ENCODE peak calls at places on chromosomes 5 and 9, in six cellular contexts. Z, P, K, M, J and N are unnamed samples.

GRCh38 chr5:169547508-169547907 is 36.1 kb upstream of the SPDL1 start:
- DNase-seq in Z (no peak), P (peak; percentile 7), K (peak; percentile 28), M (no peak), J (no peak), N (no peak)

GRCh38 chr9:94881454-94881853 is 155.0 kb downstream of the AOPEP start:
- DNase-seq in Z (no peak), P (no peak), K (no peak), M (no peak), J (no peak), N (no peak)

GRCh38 chr5:122126711-122127385 is 2.5 kb upstream of the ZNF474 start:
- DNase-seq in Z (no peak), P (peak; percentile 30), K (no peak), M (no peak), J (no peak), N (no peak)

GRCh38 chr5:6759401-6759800 is 46.2 kb downstream of the TENT4A start:
- DNase-seq in Z (no peak), P (no peak), K (peak; percentile 88), M (peak; percentile 95), J (no peak), N (no peak)

GRCh38 chr9:37209431-37210386 is 89.3 kb downstream of the ZCCHC7 start:
- DNase-seq in Z (no peak), P (no peak), K (peak; percentile 66), M (no peak), J (no peak), N (peak; percentile 36)

GRCh38 chr5:142426676-142427364 is 102.0 kb upstream of the SPRY4 start:
- DNase-seq in Z (no peak), P (no peak), K (no peak), M (no peak), J (no peak), N (peak; percentile 78)

GRCh38 chr9:78149738-78150291 is 86.1 kb upstream of the CEP78 start:
- DNase-seq in Z (no peak), P (no peak), K (no peak), M (no peak), J (no peak), N (no peak)

GRCh38 chr5:170612256-170612656 is 108.4 kb downstream of the KCNIP1 start:
- DNase-seq in Z (no peak), P (no peak), K (peak; percentile 72), M (no peak), J (peak; percentile 70), N (no peak)

GRCh38 chr5:173735691-173736090 is 119.2 kb upstream of the BOD1 start:
- DNase-seq in Z (no peak), P (no peak), K (no peak), M (no peak), J (no peak), N (no peak)

GRCh38 chr9:127346584-127346983 is 50.4 kb upstream of the SLC2A8 start:
- DNase-seq in Z (no peak), P (no peak), K (no peak), M (no peak), J (no peak), N (no peak)

GRCh38 chr5:11385251-11385900 is 518.9 kb downstream of the CTNND2 start:
- DNase-seq in Z (no peak), P (no peak), K (no peak), M (peak; percentile 2), J (no peak), N (no peak)

GRCh38 chr5:55982957-55983381 is 11.8 kb downstream of the IL6ST start:
- DNase-seq in Z (no peak), P (no peak), K (peak; percentile 53), M (no peak), J (no peak), N (no peak)

GRCh38 chr5:172412724-172413260 is 41.5 kb downstream of the SH3PXD2B start:
- DNase-seq in Z (no peak), P (peak; percentile 95), K (no peak), M (peak; percentile 33), J (no peak), N (peak; percentile 96)

GRCh38 chr5:56684159-56684558 is 131.2 kb upstream of the MAP3K1 start:
- DNase-seq in Z (no peak), P (no peak), K (peak; percentile 68), M (no peak), J (no peak), N (no peak)

GRCh38 chr5:15069407-15069905 is 197.9 kb upstream of the ANKH start:
- DNase-seq in Z (no peak), P (no peak), K (no peak), M (no peak), J (no peak), N (no peak)

GRCh38 chr9:17422994-17423680 is 155.7 kb upstream of the SH3GL2 start:
- DNase-seq in Z (no peak), P (peak; percentile 36), K (no peak), M (peak; percentile 70), J (no peak), N (peak; percentile 8)

GRCh38 chr9:100442072-100442471 is 15.1 kb downstream of the MSANTD3 start:
- DNase-seq in Z (no peak), P (no peak), K (peak; percentile 22), M (no peak), J (no peak), N (no peak)

GRCh38 chr5:76367623-76368366 is 35.3 kb upstream of the IQGAP2 start:
- DNase-seq in Z (no peak), P (peak; percentile 16), K (peak; percentile 83), M (no peak), J (no peak), N (peak; percentile 54)

GRCh38 chr5:177309351-177310191 is 2.1 kb downstream of the MXD3 start:
- DNase-seq in Z (peak; percentile 68), P (peak; percentile 65), K (peak; percentile 96), M (peak; percentile 84), J (peak; percentile 85), N (peak; percentile 75)

GRCh38 chr5:963310-963672 is 45.3 kb upstream of the NKD2 start:
- DNase-seq in Z (no peak), P (no peak), K (no peak), M (no peak), J (no peak), N (no peak)

GRCh38 chr5:140345919-140346347 is 470 bp downstream of the HBEGF start:
- DNase-seq in Z (no peak), P (peak; percentile 66), K (peak; percentile 75), M (peak; percentile 27), J (no peak), N (peak; percentile 72)

GRCh38 chr5:40333459-40334241 is 346.1 kb upstream of the PTGER4 start:
- DNase-seq in Z (no peak), P (peak; percentile 43), K (no peak), M (no peak), J (no peak), N (no peak)

GRCh38 chr9:113541019-113541900 is 77.7 kb downstream of the RGS3 start:
- DNase-seq in Z (peak; percentile 56), P (peak; percentile 55), K (peak; percentile 97), M (no peak), J (no peak), N (peak; percentile 76)

GRCh38 chr9:135282001-135282731 is 194.7 kb downstream of the OLFM1 start:
- DNase-seq in Z (no peak), P (no peak), K (no peak), M (no peak), J (no peak), N (no peak)

GRCh38 chr5:143220748-143221211 is 182.7 kb downstream of the NR3C1 start:
- DNase-seq in Z (no peak), P (no peak), K (no peak), M (no peak), J (no peak), N (peak; percentile 79)

GRCh38 chr5:97838214-97838613 is 655.2 kb upstream of the RIOK2 start:
- DNase-seq in Z (no peak), P (peak; percentile 99), K (no peak), M (no peak), J (no peak), N (peak; percentile 89)

GRCh38 chr9:89483592-89484474 is 14.1 kb downstream of the SEMA4D start:
- DNase-seq in Z (no peak), P (no peak), K (no peak), M (no peak), J (no peak), N (no peak)

GRCh38 chr5:176618783-176619182 is 8.8 kb upstream of the GPRIN1 start:
- DNase-seq in Z (no peak), P (no peak), K (no peak), M (no peak), J (no peak), N (no peak)

GRCh38 chr5:95822408-95823240 is at the start of gene GLRX:
- DNase-seq in Z (peak; percentile 42), P (peak; percentile 89), K (peak; percentile 83), M (peak; percentile 54), J (peak; percentile 47), N (peak; percentile 92)

DNA sequence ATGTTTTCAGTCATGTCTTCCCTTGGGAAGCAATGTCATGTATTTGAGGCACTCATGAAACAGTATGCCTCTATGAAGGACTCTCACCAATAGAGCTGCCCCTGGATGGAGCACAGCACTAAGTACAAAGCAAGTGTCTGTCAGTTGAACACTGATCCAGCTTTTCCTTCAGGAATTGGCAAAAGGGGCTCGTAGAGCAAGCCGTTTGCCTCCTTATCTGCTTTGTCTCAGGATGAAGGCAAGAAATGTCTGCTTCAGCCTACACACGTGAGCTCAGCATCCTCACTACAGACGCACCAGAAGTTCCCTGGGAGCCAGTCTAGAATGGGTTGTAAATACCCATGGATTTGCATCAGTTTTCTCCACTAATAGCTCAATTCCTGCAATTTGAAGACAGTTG is 743.0 kb upstream of the DMAC1 start:
- DNase-seq in Z (no peak), P (no peak), K (no peak), M (no peak), J (no peak), N (no peak)
- H2AK5ac ChIP-seq in Z (no peak overlapping the region), P (no peak overlapping the region), K (no peak overlapping the region), M (no peak overlapping the region), J (no peak overlapping the region), N (no peak overlapping the region)

DNA sequence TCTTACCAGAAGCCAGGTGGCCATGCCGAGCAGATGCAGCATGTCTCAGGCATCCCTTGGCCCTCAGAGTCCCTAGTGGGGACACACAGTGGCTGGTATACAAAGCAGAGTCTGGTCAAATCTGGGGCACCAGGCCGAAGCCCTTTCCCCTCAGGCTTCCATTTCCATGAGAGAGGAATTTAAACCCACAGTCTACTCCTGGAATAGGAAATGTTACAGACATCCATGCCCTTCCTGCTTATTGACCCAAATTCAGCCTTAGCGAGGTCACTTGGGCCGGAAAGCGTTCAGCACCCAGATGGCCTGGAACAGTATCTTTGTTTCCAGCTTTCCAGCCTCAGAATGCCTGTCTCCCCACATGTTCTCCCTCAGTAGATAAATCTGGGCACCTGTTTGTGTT is 131.7 kb downstream of the PIP5K1B start:
- DNase-seq in Z (no peak), P (no peak), K (peak; percentile 8), M (no peak), J (no peak), N (no peak)
- H2AK5ac ChIP-seq in Z (no peak overlapping the region), P (no peak overlapping the region), K (no peak overlapping the region), M (no peak overlapping the region), J (no peak overlapping the region), N (no peak overlapping the region)

GRCh38 chr5:32814620-32815019 is 103.5 kb downstream of the NPR3 start:
- DNase-seq in Z (no peak), P (peak; percentile 88), K (no peak), M (no peak), J (no peak), N (no peak)
- H2AK5ac ChIP-seq in Z (no peak overlapping the region), P (no peak overlapping the region), K (no peak overlapping the region), M (no peak overlapping the region), J (no peak overlapping the region), N (no peak overlapping the region)

GRCh38 chr5:72443883-72444282 is 63.3 kb downstream of the ZNF366 start:
- DNase-seq in Z (no peak), P (no peak), K (no peak), M (no peak), J (no peak), N (no peak)
- H2AK5ac ChIP-seq in Z (no peak overlapping the region), P (peak overlapping the region; percentile 9), K (no peak overlapping the region), M (no peak overlapping the region), J (no peak overlapping the region), N (no peak overlapping the region)